ENCODE peak calls at places on chromosomes 12 and 14, in ten cellular contexts. S is fibroblast of lung, L is tibial artery, A is PC-9, N is breast epithelium, R is SK-N-SH, K is psoas muscle, C is heart right ventricle, X is pancreas, Y is sigmoid colon. J is an unnamed sample.

GRCh38 chr12:75650989-75651695 is 139.7 kb upstream of the KRR1 start:
- DNase-seq in S (peak; percentile 94), L (no peak), A (no peak), N (no peak), R (peak; percentile 7), K (no peak), C (peak; percentile 11), X (no peak), Y (no peak), J (no peak)

GRCh38 chr12:48454675-48455074 is 17.7 kb upstream of the ANP32D start:
- DNase-seq in S (peak; percentile 19), L (no peak), A (no peak), N (no peak), R (no peak), K (no peak), C (no peak), X (no peak), Y (no peak), J (no peak)

GRCh38 chr14:52325126-52325525 is 11.0 kb downstream of the PTGER2 start:
- DNase-seq in S (peak; percentile 58), L (no peak), A (no peak), N (no peak), R (no peak), K (no peak), C (no peak), X (no peak), Y (no peak), J (peak; percentile 15)

GRCh38 chr14:100416921-100417451 is 93.8 kb downstream of the SLC25A47 start:
- DNase-seq in S (peak; percentile 87), L (no peak), A (peak; percentile 52), N (no peak), R (no peak), K (no peak), C (no peak), X (no peak), Y (no peak), J (no peak)

GRCh38 chr12:17438141-17438540 is 651.9 kb downstream of the RERGL start:
- DNase-seq in S (no peak), L (no peak), A (no peak), N (no peak), R (no peak), K (no peak), C (no peak), X (no peak), Y (no peak), J (no peak)

GRCh38 chr14:58216544-58216943 is 16.6 kb downstream of the ACTR10 start:
- DNase-seq in S (peak; percentile 55), L (no peak), A (no peak), N (no peak), R (no peak), K (no peak), C (no peak), X (no peak), Y (no peak), J (no peak)

GRCh38 chr12:5033883-5034282 is 9.8 kb upstream of the KCNA5 start:
- DNase-seq in S (peak; percentile 7), L (no peak), A (no peak), N (no peak), R (no peak), K (no peak), C (no peak), X (no peak), Y (no peak), J (no peak)

GRCh38 chr12:50110762-50111416 is 1.1 kb upstream of the COX14 start:
- DNase-seq in S (no peak), L (peak; percentile 67), A (peak; percentile 84), N (no peak), R (no peak), K (peak; percentile 92), C (peak; percentile 75), X (peak; percentile 61), Y (peak; percentile 80), J (peak; percentile 74)

GRCh38 chr12:94126067-94126466 is 22.3 kb upstream of the PLXNC1 start:
- DNase-seq in S (no peak), L (no peak), A (no peak), N (no peak), R (no peak), K (no peak), C (no peak), X (no peak), Y (no peak), J (no peak)

GRCh38 chr12:103169-103981 is 36.8 kb downstream of the IQSEC3 start:
- DNase-seq in S (no peak), L (no peak), A (no peak), N (no peak), R (peak; percentile 92), K (no peak), C (no peak), X (no peak), Y (peak; percentile 41), J (no peak)

DNA sequence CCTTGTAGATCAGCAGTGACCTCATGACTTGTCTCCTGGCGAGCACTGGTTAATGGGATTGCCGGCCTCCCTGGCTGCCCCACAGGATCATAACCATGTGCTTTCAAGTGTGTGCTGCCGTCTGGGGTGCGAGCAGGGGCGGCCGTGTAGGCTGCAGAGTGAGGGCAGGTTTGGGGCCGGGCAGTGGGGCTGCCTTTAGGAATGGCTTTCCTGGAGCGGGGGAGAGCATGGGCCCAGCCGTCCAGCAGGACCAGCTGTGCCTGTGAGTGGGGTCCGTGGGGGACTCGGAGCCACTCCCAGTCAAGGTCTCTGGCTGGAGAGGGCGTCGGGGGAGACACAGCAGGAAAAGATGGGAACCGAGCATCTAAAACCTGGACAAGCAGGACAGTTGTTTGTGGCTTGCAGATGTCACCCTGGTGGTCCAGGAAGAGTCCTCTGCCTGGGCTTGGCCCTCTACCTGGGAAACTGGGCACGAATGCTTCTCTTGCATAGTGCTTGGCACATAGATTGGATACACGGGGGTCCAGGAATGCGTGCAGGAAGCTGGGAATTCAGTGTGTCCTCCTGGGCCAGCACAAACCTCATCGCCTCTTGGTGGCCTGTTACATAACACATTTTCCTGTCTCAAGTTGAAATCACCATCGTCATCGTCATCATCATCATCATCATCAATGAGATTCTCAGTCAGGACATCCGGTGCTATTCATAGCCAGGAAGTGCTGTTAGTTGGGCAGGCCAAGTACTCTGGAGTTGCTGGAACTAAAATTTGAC is 96.0 kb downstream of the ADGRD1 start:
- DNase-seq in S (no peak), L (no peak), A (no peak), N (peak; percentile 37), R (no peak), K (peak; percentile 55), C (peak; percentile 56), X (no peak), Y (no peak), J (no peak)
- H3K27ac ChIP-seq in S (no peak overlapping the region), L (no peak overlapping the region), A (no peak overlapping the region), N (no peak overlapping the region), R (no peak overlapping the region), K (peak overlapping the region; percentile 58), C (peak overlapping the region; percentile 81), X (no peak overlapping the region), Y (no peak overlapping the region), J (no peak overlapping the region)

DNA sequence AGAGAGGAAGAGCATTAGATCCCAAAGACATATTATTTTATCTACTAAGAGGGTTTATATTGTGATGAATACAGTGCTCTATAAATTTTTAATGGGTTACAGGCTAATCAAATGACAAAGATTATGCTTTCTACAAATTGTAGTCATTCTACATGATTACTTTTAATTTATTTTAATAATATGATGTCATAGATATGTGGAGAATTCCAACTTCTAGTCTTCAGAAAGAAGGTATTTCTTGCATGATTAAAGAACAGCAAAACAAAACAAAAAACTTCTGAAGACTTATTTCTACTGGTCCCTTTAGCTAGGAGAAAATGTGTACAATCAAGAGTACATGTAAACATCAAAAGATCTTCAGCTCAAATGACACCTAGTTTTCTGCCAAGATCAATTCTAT is 71.5 kb upstream of the FOXG1 start:
- DNase-seq in S (no peak), L (no peak), A (no peak), N (no peak), R (no peak), K (no peak), C (no peak), X (no peak), Y (no peak), J (no peak)
- H3K4me3 ChIP-seq in S (no peak overlapping the region), L (no peak overlapping the region), A (no peak overlapping the region), N (no peak overlapping the region), R (no peak overlapping the region), K (no peak overlapping the region), C (no peak overlapping the region), X (no peak overlapping the region), Y (no peak overlapping the region), J (no peak overlapping the region)

GRCh38 chr14:61482348-61483206 is 161.2 kb downstream of the PRKCH start:
- DNase-seq in S (no peak), L (no peak), A (no peak), N (no peak), R (peak; percentile 50), K (no peak), C (no peak), X (no peak), Y (no peak), J (no peak)

GRCh38 chr14:61478971-61479473 is 157.6 kb downstream of the PRKCH start:
- DNase-seq in S (no peak), L (peak; percentile 41), A (no peak), N (no peak), R (no peak), K (no peak), C (no peak), X (no peak), Y (no peak), J (no peak)

GRCh38 chr14:61477845-61478438 is 156.6 kb downstream of the PRKCH start:
- DNase-seq in S (peak; percentile 47), L (peak; percentile 87), A (peak; percentile 87), N (peak; percentile 64), R (no peak), K (peak; percentile 72), C (peak; percentile 61), X (peak; percentile 89), Y (peak; percentile 80), J (peak; percentile 74)

GRCh38 chr14:61480704-61481285 is 159.4 kb downstream of the PRKCH start:
- DNase-seq in S (no peak), L (no peak), A (no peak), N (no peak), R (no peak), K (no peak), C (no peak), X (no peak), Y (no peak), J (no peak)

DNA sequence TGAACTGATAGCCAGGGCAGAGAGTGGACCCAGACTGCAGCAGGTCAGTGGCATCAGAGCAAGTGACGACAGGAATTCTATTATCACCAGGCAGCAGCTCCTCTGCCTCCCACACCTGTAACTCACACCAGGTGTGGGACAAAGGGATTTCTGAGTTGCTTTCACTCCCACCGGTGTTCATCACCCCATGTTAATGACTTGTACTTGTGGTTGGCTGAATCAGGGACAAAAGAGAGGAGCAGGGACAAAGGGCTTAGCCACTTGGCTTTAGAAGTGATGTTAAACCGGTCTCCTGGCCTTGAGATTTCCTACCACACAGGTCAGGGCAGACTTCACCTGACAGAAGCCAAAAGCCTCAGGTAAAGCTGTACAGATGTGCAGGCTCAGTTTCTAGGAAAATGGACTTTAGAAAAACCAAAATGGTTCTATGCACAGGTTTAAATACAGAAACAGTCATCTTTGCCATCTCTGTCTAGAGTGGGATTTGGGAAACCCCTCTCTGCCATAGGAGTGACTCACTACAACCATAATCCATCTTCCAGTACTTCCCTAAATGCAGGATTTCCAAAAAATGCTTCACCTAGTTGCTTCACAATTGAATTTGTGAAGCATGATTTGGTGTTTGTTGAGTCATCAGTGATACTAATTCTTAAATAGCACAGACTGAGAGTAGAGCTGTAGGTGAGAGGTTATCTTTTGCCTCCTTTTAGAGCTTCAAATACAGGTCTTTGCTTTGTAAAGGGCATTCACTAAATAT is 158.5 kb downstream of the PRKCH start:
- DNase-seq in S (peak; percentile 77), L (no peak), A (peak; percentile 96), N (no peak), R (no peak), K (no peak), C (no peak), X (no peak), Y (no peak), J (no peak)
- H3K4me1 ChIP-seq in S (peaks cover 22% of the 10 kb centered on the region), L (peaks cover 32% of the 10 kb centered on the region), A (peaks cover 95% of the 10 kb centered on the region), N (peaks cover 4% of the 10 kb centered on the region), R (peaks cover 60% of the 10 kb centered on the region), K (peaks cover 26% of the 10 kb centered on the region), C (peaks cover 60% of the 10 kb centered on the region), X (peaks cover 19% of the 10 kb centered on the region), Y (peaks cover 11% of the 10 kb centered on the region), J (peaks cover 25% of the 10 kb centered on the region)

GRCh38 chr12:24535334-24536019 is 413.4 kb downstream of the BCAT1 start:
- DNase-seq in S (no peak), L (no peak), A (no peak), N (no peak), R (no peak), K (no peak), C (no peak), X (no peak), Y (no peak), J (no peak)
- H3K27ac ChIP-seq in S (peak overlapping the region; percentile 13), L (peak overlapping the region; percentile 76), A (no peak overlapping the region), N (peak overlapping the region; percentile 8), R (no peak overlapping the region), K (peak overlapping the region; percentile 30), C (no peak overlapping the region), X (no peak overlapping the region), Y (peak overlapping the region; percentile 10), J (no peak overlapping the region)